ENCODE peak calls at places on chromosomes 5 and 9, in eight cellular contexts. L, Y, A, U, S, I, C and N are unnamed samples.

GRCh38 chr5:173611706-173612105 is 4.7 kb downstream of the BOD1 start:
- DNase-seq in L (no peak), Y (no peak), A (peak), U (no peak), S (no peak), I (no peak), C (no peak), N (no peak)

GRCh38 chr5:157390179-157390923 is 69.7 kb upstream of the NIPAL4 start:
- DNase-seq in L (peak), Y (peak), A (peak), U (no peak), S (no peak), I (peak), C (peak), N (peak)

GRCh38 chr9:137734181-137734580 is 115.4 kb downstream of the EHMT1 start:
- DNase-seq in L (no peak), Y (no peak), A (no peak), U (no peak), S (no peak), I (no peak), C (no peak), N (no peak)

GRCh38 chr5:37792976-37793328 is 46.9 kb downstream of the GDNF start:
- DNase-seq in L (no peak), Y (peak), A (peak), U (no peak), S (no peak), I (no peak), C (peak), N (no peak)

GRCh38 chr9:94443039-94443722 is 111.7 kb upstream of the PCAT7 start:
- DNase-seq in L (no peak), Y (no peak), A (no peak), U (no peak), S (no peak), I (no peak), C (no peak), N (no peak)

GRCh38 chr5:135750506-135750905 is 84.0 kb upstream of the SLC25A48 start:
- DNase-seq in L (no peak), Y (no peak), A (no peak), U (no peak), S (no peak), I (no peak), C (no peak), N (no peak)

GRCh38 chr5:91125916-91126315 is 257.2 kb downstream of the ARRDC3 start:
- DNase-seq in L (no peak), Y (no peak), A (no peak), U (no peak), S (no peak), I (no peak), C (peak), N (no peak)

GRCh38 chr5:126961702-126962101 is 68.7 kb downstream of the MARCHF3 start:
- DNase-seq in L (no peak), Y (peak), A (peak), U (no peak), S (no peak), I (no peak), C (no peak), N (peak)

GRCh38 chr9:5231212-5231611 is at the start of gene INSL4:
- DNase-seq in L (no peak), Y (peak), A (peak), U (no peak), S (no peak), I (no peak), C (no peak), N (peak)

GRCh38 chr5:9059920-9060691 is 485.8 kb downstream of the SEMA5A start:
- DNase-seq in L (peak), Y (peak), A (peak), U (no peak), S (peak), I (no peak), C (peak), N (peak)

DNA sequence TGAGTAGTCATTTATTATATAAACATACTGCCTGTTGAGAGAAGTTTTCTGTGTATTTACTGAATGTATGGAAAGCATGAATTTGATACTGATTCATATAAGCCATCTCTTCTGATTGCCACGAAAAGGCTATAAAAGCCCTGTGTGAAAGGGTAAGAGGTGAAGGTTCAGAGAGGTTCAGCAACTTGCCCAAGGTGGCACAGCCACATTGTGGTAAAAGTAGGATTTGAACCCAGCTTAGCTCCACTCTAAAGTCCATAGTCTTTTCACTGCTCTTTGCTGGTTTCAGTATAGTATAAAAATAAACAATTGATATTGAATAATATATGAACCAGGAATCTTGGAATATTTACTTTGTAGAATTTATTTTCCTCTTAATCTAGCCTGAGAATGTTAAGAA is 71.3 kb downstream of the VCAN start:
- DNase-seq in L (no peak), Y (no peak), A (no peak), U (no peak), S (no peak), I (no peak), C (no peak), N (no peak)
- TF ChIP-seq CTCF in L (no peak), Y (no peak), A (no peak), U (no peak), S (no peak), I (no peak), C (no peak), N (no peak)

GRCh38 chr5:102754499-102755424 is at the start of gene PAM:
- DNase-seq in L (peak), Y (peak), A (peak), U (peak), S (peak), I (peak), C (peak), N (peak)
- H3K4me3 ChIP-seq in L (peak), Y (peak), A (peak), U (peak), S (peak), I (peak), C (peak), N (peak)

GRCh38 chr5:133316346-133317343 is 264.8 kb downstream of the HSPA4 start:
- DNase-seq in L (no peak), Y (peak), A (peak), U (no peak), S (no peak), I (no peak), C (no peak), N (no peak)
- TF ChIP-seq CTCF in L (no peak), Y (peak), A (peak), U (no peak), S (no peak), I (no peak), C (no peak), N (no peak)

GRCh38 chr9:123607479-123607878 is 251.5 kb downstream of the CRB2 start:
- DNase-seq in L (no peak), Y (no peak), A (no peak), U (no peak), S (no peak), I (no peak), C (no peak), N (no peak)
- H3K4me3 ChIP-seq in L (no peak), Y (no peak), A (no peak), U (no peak), S (no peak), I (no peak), C (no peak), N (no peak)

DNA sequence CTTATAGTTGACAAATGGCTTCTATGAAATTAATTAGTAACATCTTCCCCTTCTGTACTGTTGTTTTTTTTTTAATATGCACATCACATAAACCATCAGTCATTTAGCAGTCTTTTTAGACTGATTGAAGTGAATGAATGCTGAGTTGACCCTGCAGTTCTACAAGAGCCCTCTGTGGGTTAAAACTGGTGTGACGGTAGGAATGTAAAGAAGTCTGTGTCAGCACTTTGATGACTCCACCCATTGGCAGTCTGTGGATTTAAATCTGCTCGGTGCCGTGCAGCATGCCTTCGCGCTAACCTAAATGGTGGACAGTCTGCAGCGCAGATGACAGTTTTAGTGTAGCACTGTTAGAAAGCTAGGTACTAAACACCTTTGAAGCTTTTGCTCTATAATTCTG is 3.1 kb downstream of the GTF3C4 start:
- DNase-seq in L (no peak), Y (peak), A (peak), U (no peak), S (no peak), I (no peak), C (peak), N (peak)
- TF ChIP-seq CTCF in L (no peak), Y (peak), A (peak), U (no peak), S (no peak), I (no peak), C (peak), N (peak)

DNA sequence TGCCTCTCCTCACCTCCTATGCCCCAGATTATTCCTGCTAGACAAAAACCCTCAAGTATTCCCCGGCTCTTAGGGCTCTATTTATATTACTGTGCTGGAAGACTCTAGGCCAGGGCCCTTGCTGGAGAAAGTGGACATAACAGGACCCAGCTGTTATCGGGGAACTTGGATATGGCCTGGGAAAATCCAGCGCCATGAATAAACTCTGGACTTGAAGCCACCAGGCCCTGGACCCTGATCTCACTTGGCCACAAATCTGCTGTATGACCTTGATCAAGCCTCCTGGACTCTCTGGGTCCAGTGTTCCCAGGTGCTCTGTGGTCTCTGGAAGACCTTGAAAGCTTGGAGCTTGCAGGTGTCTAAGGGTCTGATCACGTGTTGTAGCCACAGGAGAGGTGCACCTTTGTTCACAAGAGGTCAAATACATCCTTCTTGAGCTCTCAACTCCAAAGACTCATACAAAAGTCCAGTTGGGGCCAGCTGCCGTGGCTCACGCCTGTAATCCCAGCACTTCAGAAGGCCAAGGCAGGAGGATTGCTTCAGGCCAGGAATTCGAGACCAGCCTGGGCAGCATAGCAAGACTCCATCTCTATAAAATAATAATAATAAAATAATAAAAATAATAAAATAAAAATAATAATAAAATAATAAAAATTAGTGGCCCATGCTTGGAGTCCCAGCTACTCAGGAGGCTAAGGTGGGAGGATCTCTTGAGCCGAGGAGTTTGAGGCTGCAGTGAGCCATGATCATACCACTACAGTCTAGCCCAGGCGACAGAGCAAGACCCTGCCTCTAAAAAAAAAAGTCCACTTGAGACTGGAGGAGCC is 26.5 kb downstream of the COL27A1 start:
- DNase-seq in L (peak), Y (no peak), A (peak), U (no peak), S (no peak), I (no peak), C (peak), N (no peak)
- H3K4me3 ChIP-seq in L (no peak), Y (no peak), A (no peak), U (no peak), S (no peak), I (no peak), C (no peak), N (no peak)

GRCh38 chr9:129624168-129624759 is 1.7 kb upstream of the NTMT1 start:
- DNase-seq in L (peak), Y (peak), A (peak), U (no peak), S (no peak), I (peak), C (peak), N (peak)

GRCh38 chr9:129626944-129627297 is 958 bp downstream of the NTMT1 start:
- DNase-seq in L (no peak), Y (peak), A (peak), U (no peak), S (no peak), I (no peak), C (peak), N (peak)

GRCh38 chr9:129624947-129625346 is 1.0 kb upstream of the NTMT1 start:
- DNase-seq in L (no peak), Y (peak), A (peak), U (no peak), S (no peak), I (no peak), C (no peak), N (peak)

GRCh38 chr9:129627556-129628492 is 1.9 kb downstream of the NTMT1 start:
- DNase-seq in L (no peak), Y (no peak), A (peak), U (no peak), S (no peak), I (no peak), C (no peak), N (no peak)

DNA sequence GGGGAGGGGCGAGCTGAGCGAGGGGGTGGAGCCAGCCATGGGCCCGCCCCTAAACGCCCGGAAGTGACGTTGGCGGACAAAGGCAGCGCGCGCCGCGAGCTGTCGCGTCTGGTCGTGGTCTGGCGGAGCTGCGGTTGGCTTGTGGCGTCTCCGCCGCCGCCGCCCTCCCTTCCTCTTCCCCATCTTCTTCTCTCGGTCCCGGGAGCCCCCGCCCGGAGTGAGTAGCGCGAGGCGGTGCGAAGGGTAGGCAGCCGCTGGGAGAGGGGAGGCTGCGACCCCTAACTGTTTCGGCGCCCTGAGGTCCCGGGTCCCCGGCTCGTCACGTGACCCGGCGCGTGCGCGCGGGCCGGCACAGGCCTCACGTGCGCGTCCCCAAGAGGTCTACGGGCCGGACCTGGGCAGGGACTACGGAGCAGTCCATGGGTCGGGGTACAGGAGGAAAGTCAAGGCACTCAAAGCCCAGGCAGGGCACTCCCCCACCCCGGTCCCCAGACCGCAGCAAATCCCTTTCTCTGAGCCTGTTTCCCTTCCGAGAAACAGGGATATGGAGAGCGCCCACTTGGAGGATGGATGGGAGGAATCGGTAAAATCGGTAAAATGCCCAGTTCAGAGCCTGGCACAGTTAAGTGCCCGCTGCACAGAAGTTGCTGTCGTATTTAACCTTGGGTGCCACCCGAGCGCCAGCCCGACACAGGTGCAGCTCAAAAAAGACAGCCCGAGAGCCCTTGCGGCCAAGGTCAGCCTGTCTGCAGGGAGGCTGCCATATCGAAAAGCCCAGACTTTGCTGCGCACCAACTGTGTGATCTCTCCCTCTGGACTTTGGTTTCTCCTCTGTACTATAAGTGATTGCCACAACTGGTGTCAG is at the start of gene NTMT1:
- DNase-seq in L (peak), Y (peak), A (peak), U (peak), S (peak), I (peak), C (peak), N (peak)
- TF ChIP-seq CTCF in L (no peak), Y (no peak), A (no peak), U (no peak), S (no peak), I (no peak), C (no peak), N (no peak)

DNA sequence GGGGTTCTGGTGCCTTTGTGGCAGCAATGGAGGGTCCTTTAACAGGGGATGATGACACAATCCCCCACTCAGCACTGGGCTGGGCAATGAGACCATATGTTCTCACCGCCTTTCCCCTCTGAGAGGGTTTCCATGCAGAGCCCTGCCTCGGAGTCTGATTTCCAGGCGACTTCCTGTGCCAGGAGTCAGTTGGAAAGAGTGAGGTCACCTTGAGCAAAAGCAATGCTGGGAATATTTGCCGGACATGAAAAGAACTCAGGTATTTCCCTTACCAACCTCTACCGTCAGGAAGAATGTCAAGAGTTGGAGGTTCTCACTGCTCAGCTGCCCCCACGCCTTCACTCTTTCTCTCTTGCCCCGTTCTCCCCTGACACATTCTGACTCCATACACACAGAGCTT is 284.2 kb upstream of the IRX1 start:
- DNase-seq in L (peak), Y (no peak), A (no peak), U (no peak), S (no peak), I (no peak), C (no peak), N (no peak)
- H3K4me3 ChIP-seq in L (no peak), Y (no peak), A (no peak), U (no peak), S (no peak), I (no peak), C (no peak), N (no peak)